ENCODE peak calls at places on chromosomes 11 and 22, in seven cellular contexts. X is A549, P is K562, A is GM12878, L is H1, G is endothelial cell of umbilical vein, D is SK-N-SH. E is an unnamed sample.

GRCh38 chr22:48171294-48171693 is 1408.8 kb downstream of the TBC1D22A start:
- DNase-seq in X (no peak), P (no peak), A (no peak), L (no peak), G (no peak), D (no peak), E (no peak)

GRCh38 chr11:35546317-35546716 is 20.9 kb upstream of the PAMR1 start:
- DNase-seq in X (no peak), P (no peak), A (no peak), L (no peak), G (no peak), D (no peak), E (no peak)

GRCh38 chr22:49301398-49302149 is 526.1 kb downstream of the BRD1 start:
- DNase-seq in X (no peak), P (no peak), A (no peak), L (no peak), G (no peak), D (no peak), E (no peak)

GRCh38 chr22:35547993-35548761 is 7.5 kb downstream of the RASD2 start:
- DNase-seq in X (no peak), P (peak; percentile 20), A (no peak), L (no peak), G (no peak), D (no peak), E (no peak)

GRCh38 chr11:97574976-97575665 is 1185.3 kb downstream of the JRKL start:
- DNase-seq in X (no peak), P (no peak), A (no peak), L (no peak), G (no peak), D (no peak), E (no peak)

GRCh38 chr22:32619614-32620426 is 145.2 kb downstream of the FBXO7 start:
- DNase-seq in X (peak; percentile 25), P (no peak), A (no peak), L (no peak), G (no peak), D (no peak), E (no peak)

GRCh38 chr11:83836883-83837654 is 550.9 kb upstream of the CCDC90B start:
- DNase-seq in X (peak; percentile 52), P (peak; percentile 54), A (peak; percentile 5), L (peak; percentile 17), G (peak; percentile 27), D (peak; percentile 69), E (peak; percentile 24)

GRCh38 chr11:31636983-31637382 is 127.4 kb downstream of the ELP4 start:
- DNase-seq in X (no peak), P (no peak), A (no peak), L (no peak), G (no peak), D (no peak), E (no peak)

GRCh38 chr11:74000307-74000630 is 8.6 kb downstream of the UCP3 start:
- DNase-seq in X (no peak), P (no peak), A (no peak), L (no peak), G (no peak), D (no peak), E (no peak)

GRCh38 chr22:22913989-22914388 is 26.4 kb downstream of the IGLL5 start:
- DNase-seq in X (no peak), P (no peak), A (no peak), L (no peak), G (no peak), D (no peak), E (no peak)
- H3K27ac ChIP-seq in X (no peak overlapping the region), P (no peak overlapping the region), A (no peak overlapping the region), L (no peak overlapping the region), G (no peak overlapping the region), D (no peak overlapping the region), E (no peak overlapping the region)

GRCh38 chr11:76155455-76156232 is 50.7 kb downstream of the WNT11 start:
- DNase-seq in X (no peak), P (no peak), A (no peak), L (no peak), G (no peak), D (peak; percentile 83), E (no peak)

GRCh38 chr11:76152086-76152658 is 54.1 kb downstream of the WNT11 start:
- DNase-seq in X (peak; percentile 84), P (peak; percentile 92), A (peak; percentile 60), L (peak; percentile 65), G (peak; percentile 77), D (no peak), E (peak; percentile 57)

GRCh38 chr11:76151561-76152085 is 54.7 kb downstream of the WNT11 start:
- DNase-seq in X (no peak), P (no peak), A (no peak), L (no peak), G (no peak), D (no peak), E (no peak)

GRCh38 chr11:76152741-76153608 is 53.3 kb downstream of the WNT11 start:
- DNase-seq in X (no peak), P (no peak), A (peak; percentile 53), L (no peak), G (no peak), D (no peak), E (no peak)

DNA sequence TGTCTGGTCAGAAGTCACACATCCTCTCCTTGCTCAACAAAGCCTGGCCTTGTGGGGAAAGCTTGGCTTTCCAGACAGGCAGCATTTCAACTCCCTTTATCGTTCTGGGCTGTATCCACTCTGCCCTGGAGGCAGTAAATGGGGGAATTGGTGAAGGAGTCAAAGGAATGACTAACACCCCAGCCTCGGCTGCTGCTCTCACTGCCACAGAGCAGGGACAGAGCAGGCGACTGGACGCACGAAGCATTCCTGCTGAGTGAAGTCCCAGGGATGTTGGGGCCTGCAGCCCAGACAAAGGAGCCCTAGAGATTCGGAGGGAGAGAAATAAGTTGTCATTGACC is 52.7 kb downstream of the WNT11 start:
- DNase-seq in X (no peak), P (no peak), A (no peak), L (no peak), G (no peak), D (no peak), E (no peak)
- TF ChIP-seq MAX in X (no peak), P (no peak), A (no peak), L (no peak), G (no peak), D (no peak), E (no peak)

GRCh38 chr11:12829536-12830314 is 155.5 kb downstream of the TEAD1 start:
- DNase-seq in X (no peak), P (no peak), A (no peak), L (no peak), G (no peak), D (no peak), E (no peak)
- H3K27ac ChIP-seq in X (no peak overlapping the region), P (no peak overlapping the region), A (no peak overlapping the region), L (no peak overlapping the region), G (no peak overlapping the region), D (no peak overlapping the region), E (no peak overlapping the region)

GRCh38 chr11:61749607-61750217 is 2.7 kb upstream of the MYRF start:
- DNase-seq in X (no peak), P (peak; percentile 92), A (no peak), L (no peak), G (no peak), D (no peak), E (no peak)
- TF ChIP-seq MAX in X (no peak), P (no peak), A (no peak), L (peak; percentile 45), G (no peak), D (no peak), E (no peak)

GRCh38 chr22:23859201-23859600 is 1.5 kb downstream of the SLC2A11 start:
- DNase-seq in X (no peak), P (no peak), A (no peak), L (no peak), G (no peak), D (no peak), E (no peak)
- H3K27ac ChIP-seq in X (no peak overlapping the region), P (no peak overlapping the region), A (no peak overlapping the region), L (no peak overlapping the region), G (no peak overlapping the region), D (no peak overlapping the region), E (no peak overlapping the region)

GRCh38 chr11:72719551-72719950 is 32.7 kb downstream of the ARAP1 start:
- DNase-seq in X (no peak), P (no peak), A (no peak), L (no peak), G (no peak), D (no peak), E (no peak)

GRCh38 chr11:72718101-72718501 is 34.1 kb downstream of the ARAP1 start:
- DNase-seq in X (no peak), P (no peak), A (no peak), L (no peak), G (no peak), D (no peak), E (no peak)

GRCh38 chr11:72716788-72717435 is 35.3 kb downstream of the ARAP1 start:
- DNase-seq in X (no peak), P (no peak), A (no peak), L (no peak), G (no peak), D (no peak), E (no peak)

GRCh38 chr11:72719144-72719543 is 33.1 kb downstream of the ARAP1 start:
- DNase-seq in X (no peak), P (no peak), A (no peak), L (no peak), G (no peak), D (no peak), E (no peak)

GRCh38 chr11:72716291-72716690 is 35.9 kb downstream of the ARAP1 start:
- DNase-seq in X (no peak), P (no peak), A (no peak), L (no peak), G (no peak), D (peak; percentile 77), E (no peak)
- TF ChIP-seq MAX in X (no peak), P (no peak), A (no peak), L (no peak), G (no peak), D (no peak), E (no peak)